ENCODE peak calls at places on chromosomes 16 and 17, in six cellular contexts. V is BJ, Q is hypothalamus, M is T follicular helper cell, K is retinal pigment epithelial cell, B is ovary. C is an unnamed sample.

GRCh38 chr16:10926867-10927266 is 15.4 kb downstream of the DEXI start:
- DNase-seq in V (no peak), Q (no peak), M (no peak), K (no peak), B (no peak), C (no peak)

GRCh38 chr16:1293921-1294656 is 15.3 kb upstream of the UBE2I start:
- DNase-seq in V (no peak), Q (no peak), M (no peak), K (no peak), B (no peak), C (no peak)

GRCh38 chr17:50731575-50732460 is 12.4 kb downstream of the LUC7L3 start:
- DNase-seq in V (no peak), Q (no peak), M (no peak), K (no peak), B (no peak), C (no peak)

GRCh38 chr17:1000597-1001490 is 3.9 kb downstream of the TIMM22 start:
- DNase-seq in V (no peak), Q (no peak), M (no peak), K (no peak), B (no peak), C (no peak)

GRCh38 chr16:67163164-67163902 is 1.2 kb upstream of the HSF4 start:
- DNase-seq in V (no peak), Q (peak; percentile 65), M (no peak), K (no peak), B (peak; percentile 76), C (no peak)

GRCh38 chr17:64017381-64017980 is 3.0 kb downstream of the ICAM2 start:
- DNase-seq in V (no peak), Q (no peak), M (no peak), K (no peak), B (no peak), C (no peak)

GRCh38 chr16:10497132-10498088 is 83.0 kb downstream of the EMP2 start:
- DNase-seq in V (no peak), Q (no peak), M (no peak), K (no peak), B (no peak), C (no peak)

GRCh38 chr16:30561212-30561816 is 3.1 kb upstream of the ZNF764 start:
- DNase-seq in V (no peak), Q (no peak), M (no peak), K (no peak), B (peak; percentile 62), C (no peak)

C was measured in CD4-positive, alpha-beta T cell.